ENCODE peak calls at places on chromosome 17, in six cellular contexts. One of them, this sample, is unnamed.

GRCh38 chr17:67718325-67718941 is 697 bp downstream of the NOL11 start:
- DNase-seq in endothelial cell of umbilical vein: no peak
- DNase-seq in heart left ventricle: no peak
- DNase-seq in fibroblast of lung: peak; percentile 13
- DNase-seq in IMR-90: peak; percentile 49
- DNase-seq in cardiac fibroblast: peak; percentile 28
- DNase-seq in this sample: peak; percentile 64

GRCh38 chr17:60416368-60416925 is 5.8 kb upstream of the CHCT1 start:
- DNase-seq in endothelial cell of umbilical vein: no peak
- DNase-seq in heart left ventricle: no peak
- DNase-seq in fibroblast of lung: no peak
- DNase-seq in IMR-90: no peak
- DNase-seq in cardiac fibroblast: no peak
- DNase-seq in this sample: no peak

GRCh38 chr17:20043034-20043433 is 33.9 kb downstream of the SPECC1 start:
- DNase-seq in endothelial cell of umbilical vein: no peak
- DNase-seq in heart left ventricle: no peak
- DNase-seq in fibroblast of lung: no peak
- DNase-seq in IMR-90: no peak
- DNase-seq in cardiac fibroblast: no peak
- DNase-seq in this sample: no peak

GRCh38 chr17:21551081-21551881 is 141.0 kb upstream of the KCNJ18 start:
- DNase-seq in endothelial cell of umbilical vein: peak; percentile 88
- DNase-seq in heart left ventricle: peak; percentile 83
- DNase-seq in fibroblast of lung: peak; percentile 88
- DNase-seq in IMR-90: peak; percentile 89
- DNase-seq in cardiac fibroblast: peak; percentile 86
- DNase-seq in this sample: peak; percentile 72

GRCh38 chr17:55442953-55443683 is 21.5 kb upstream of the MMD start:
- DNase-seq in endothelial cell of umbilical vein: no peak
- DNase-seq in heart left ventricle: no peak
- DNase-seq in fibroblast of lung: peak; percentile 87
- DNase-seq in IMR-90: peak; percentile 72
- DNase-seq in cardiac fibroblast: no peak
- DNase-seq in this sample: no peak

GRCh38 chr17:14200354-14200753 is 36.3 kb downstream of the CDRT15 start:
- DNase-seq in endothelial cell of umbilical vein: no peak
- DNase-seq in heart left ventricle: no peak
- DNase-seq in fibroblast of lung: no peak
- DNase-seq in IMR-90: no peak
- DNase-seq in cardiac fibroblast: no peak
- DNase-seq in this sample: no peak

GRCh38 chr17:2178798-2179505 is 124.0 kb downstream of the HIC1 start:
- DNase-seq in endothelial cell of umbilical vein: peak; percentile 70
- DNase-seq in heart left ventricle: peak; percentile 56
- DNase-seq in fibroblast of lung: no peak
- DNase-seq in IMR-90: no peak
- DNase-seq in cardiac fibroblast: no peak
- DNase-seq in this sample: no peak

GRCh38 chr17:58513391-58513912 is 986 bp downstream of the MTMR4 start:
- DNase-seq in endothelial cell of umbilical vein: no peak
- DNase-seq in heart left ventricle: no peak
- DNase-seq in fibroblast of lung: no peak
- DNase-seq in IMR-90: no peak
- DNase-seq in cardiac fibroblast: no peak
- DNase-seq in this sample: no peak

GRCh38 chr17:2693561-2694380 is 17.8 kb downstream of the CLUH start:
- DNase-seq in endothelial cell of umbilical vein: no peak
- DNase-seq in heart left ventricle: peak; percentile 17
- DNase-seq in fibroblast of lung: no peak
- DNase-seq in IMR-90: no peak
- DNase-seq in cardiac fibroblast: no peak
- DNase-seq in this sample: no peak

GRCh38 chr17:7084058-7084457 is 4.0 kb upstream of the CLEC10A start:
- DNase-seq in endothelial cell of umbilical vein: peak; percentile 79
- DNase-seq in heart left ventricle: no peak
- DNase-seq in fibroblast of lung: peak; percentile 32
- DNase-seq in IMR-90: no peak
- DNase-seq in cardiac fibroblast: no peak
- DNase-seq in this sample: no peak

GRCh38 chr17:30332057-30332542 is 1.8 kb downstream of the TMIGD1 start:
- DNase-seq in endothelial cell of umbilical vein: no peak
- DNase-seq in heart left ventricle: no peak
- DNase-seq in fibroblast of lung: peak; percentile 73
- DNase-seq in IMR-90: peak; percentile 92
- DNase-seq in cardiac fibroblast: peak; percentile 70
- DNase-seq in this sample: peak; percentile 39

GRCh38 chr17:57607553-57608120 is 137.5 kb downstream of the CCDC182 start:
- DNase-seq in endothelial cell of umbilical vein: no peak
- DNase-seq in heart left ventricle: no peak
- DNase-seq in fibroblast of lung: no peak
- DNase-seq in IMR-90: no peak
- DNase-seq in cardiac fibroblast: peak; percentile 34
- DNase-seq in this sample: peak; percentile 83

GRCh38 chr17:58811301-58811700 is 55.6 kb downstream of the PPM1E start:
- DNase-seq in endothelial cell of umbilical vein: no peak
- DNase-seq in heart left ventricle: no peak
- DNase-seq in fibroblast of lung: no peak
- DNase-seq in IMR-90: no peak
- DNase-seq in cardiac fibroblast: no peak
- DNase-seq in this sample: no peak

GRCh38 chr17:56593741-56594527 is 435 bp downstream of the NOG start:
- DNase-seq in endothelial cell of umbilical vein: peak; percentile 57
- DNase-seq in heart left ventricle: peak; percentile 48
- DNase-seq in fibroblast of lung: no peak
- DNase-seq in IMR-90: peak; percentile 71
- DNase-seq in cardiac fibroblast: peak; percentile 61
- DNase-seq in this sample: peak; percentile 79

GRCh38 chr17:27633312-27634025 is 2.5 kb downstream of the LGALS9 start:
- DNase-seq in endothelial cell of umbilical vein: peak; percentile 29
- DNase-seq in heart left ventricle: no peak
- DNase-seq in fibroblast of lung: peak; percentile 21
- DNase-seq in IMR-90: peak; percentile 12
- DNase-seq in cardiac fibroblast: no peak
- DNase-seq in this sample: no peak

GRCh38 chr17:50471009-50471905 is 2.6 kb upstream of the CHAD start:
- DNase-seq in endothelial cell of umbilical vein: no peak
- DNase-seq in heart left ventricle: no peak
- DNase-seq in fibroblast of lung: no peak
- DNase-seq in IMR-90: no peak
- DNase-seq in cardiac fibroblast: no peak
- DNase-seq in this sample: no peak

GRCh38 chr17:75077072-75077489 is 10.7 kb upstream of the SLC16A5 start:
- DNase-seq in endothelial cell of umbilical vein: no peak
- DNase-seq in heart left ventricle: no peak
- DNase-seq in fibroblast of lung: no peak
- DNase-seq in IMR-90: no peak
- DNase-seq in cardiac fibroblast: no peak
- DNase-seq in this sample: no peak
- H3K4me3 ChIP-seq in endothelial cell of umbilical vein: no peak overlapping the region
- H3K4me3 ChIP-seq in heart left ventricle: peak overlapping the region; percentile 38
- H3K4me3 ChIP-seq in fibroblast of lung: no peak overlapping the region
- H3K4me3 ChIP-seq in IMR-90: no peak overlapping the region
- H3K4me3 ChIP-seq in cardiac fibroblast: no peak overlapping the region
- H3K4me3 ChIP-seq in this sample: no peak overlapping the region

GRCh38 chr17:45310380-45311324 is 6.2 kb downstream of the MAP3K14 start:
- DNase-seq in endothelial cell of umbilical vein: no peak
- DNase-seq in heart left ventricle: no peak
- DNase-seq in fibroblast of lung: peak; percentile 76
- DNase-seq in IMR-90: no peak
- DNase-seq in cardiac fibroblast: no peak
- DNase-seq in this sample: peak; percentile 22
- H3K4me3 ChIP-seq in endothelial cell of umbilical vein: no peak overlapping the region
- H3K4me3 ChIP-seq in heart left ventricle: no peak overlapping the region
- H3K4me3 ChIP-seq in fibroblast of lung: no peak overlapping the region
- H3K4me3 ChIP-seq in IMR-90: no peak overlapping the region
- H3K4me3 ChIP-seq in cardiac fibroblast: no peak overlapping the region
- H3K4me3 ChIP-seq in this sample: peak overlapping the region; percentile 78

DNA sequence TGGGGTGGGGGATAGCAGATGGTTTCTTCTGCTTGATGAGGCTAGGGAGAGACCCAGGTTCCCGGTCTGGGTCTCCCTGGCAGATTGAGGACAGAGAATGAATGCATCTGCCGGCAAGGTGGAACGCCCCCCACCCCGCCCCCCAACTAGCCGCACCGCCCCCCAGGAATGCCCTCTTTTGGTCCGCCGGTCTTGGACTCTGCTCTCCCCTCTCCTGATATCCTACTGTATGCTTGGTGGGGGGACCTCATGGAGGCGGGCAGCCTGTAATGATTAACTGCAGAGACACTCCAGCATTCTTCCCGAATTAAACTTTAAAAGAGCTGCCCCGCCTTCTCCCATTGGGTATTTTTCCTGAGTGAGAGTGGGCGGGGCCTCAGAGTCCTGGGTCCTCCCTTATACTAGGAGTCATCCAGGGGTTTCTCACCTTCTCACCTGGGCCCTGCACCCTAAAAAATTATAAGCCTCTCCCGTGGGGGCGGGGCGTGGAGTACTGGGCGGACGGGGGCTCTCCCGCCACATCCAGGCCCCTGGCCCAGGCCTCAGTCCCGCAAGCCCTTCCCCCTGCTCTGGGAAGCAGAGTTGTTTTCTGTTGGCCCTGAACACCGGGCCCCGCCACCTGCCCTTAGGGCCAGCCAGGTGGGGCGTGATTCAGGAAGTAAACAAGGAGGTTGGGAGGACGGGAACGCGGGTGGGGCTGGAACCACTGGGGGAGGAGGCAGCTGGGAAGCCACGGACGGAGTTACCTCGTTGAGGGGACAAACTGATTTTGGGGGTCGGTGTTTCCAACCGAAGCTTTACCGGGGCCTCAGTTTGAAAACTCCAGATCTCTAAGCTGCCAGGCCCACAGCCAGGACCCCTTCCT is 1.5 kb downstream of the GRB7 start:
- DNase-seq in endothelial cell of umbilical vein: no peak
- DNase-seq in heart left ventricle: no peak
- DNase-seq in fibroblast of lung: no peak
- DNase-seq in IMR-90: no peak
- DNase-seq in cardiac fibroblast: peak; percentile 23
- DNase-seq in this sample: peak; percentile 72
- H3K4me3 ChIP-seq in endothelial cell of umbilical vein: no peak overlapping the region
- H3K4me3 ChIP-seq in heart left ventricle: no peak overlapping the region
- H3K4me3 ChIP-seq in fibroblast of lung: peak overlapping the region; percentile 34
- H3K4me3 ChIP-seq in IMR-90: no peak overlapping the region
- H3K4me3 ChIP-seq in cardiac fibroblast: no peak overlapping the region
- H3K4me3 ChIP-seq in this sample: peak overlapping the region; percentile 88

GRCh38 chr17:5416886-5417285 is 2.6 kb downstream of the NUP88 start:
- DNase-seq in endothelial cell of umbilical vein: no peak
- DNase-seq in heart left ventricle: no peak
- DNase-seq in fibroblast of lung: no peak
- DNase-seq in IMR-90: no peak
- DNase-seq in cardiac fibroblast: no peak
- DNase-seq in this sample: peak; percentile 46
- H3K4me3 ChIP-seq in endothelial cell of umbilical vein: no peak overlapping the region
- H3K4me3 ChIP-seq in heart left ventricle: no peak overlapping the region
- H3K4me3 ChIP-seq in fibroblast of lung: no peak overlapping the region
- H3K4me3 ChIP-seq in IMR-90: no peak overlapping the region
- H3K4me3 ChIP-seq in cardiac fibroblast: no peak overlapping the region
- H3K4me3 ChIP-seq in this sample: no peak overlapping the region

GRCh38 chr17:78105101-78105500 is 23.5 kb downstream of the TMC6 start:
- DNase-seq in endothelial cell of umbilical vein: no peak
- DNase-seq in heart left ventricle: no peak
- DNase-seq in fibroblast of lung: no peak
- DNase-seq in IMR-90: no peak
- DNase-seq in cardiac fibroblast: no peak
- DNase-seq in this sample: no peak
- H3K4me3 ChIP-seq in endothelial cell of umbilical vein: no peak overlapping the region
- H3K4me3 ChIP-seq in heart left ventricle: no peak overlapping the region
- H3K4me3 ChIP-seq in fibroblast of lung: no peak overlapping the region
- H3K4me3 ChIP-seq in IMR-90: no peak overlapping the region
- H3K4me3 ChIP-seq in cardiac fibroblast: no peak overlapping the region
- H3K4me3 ChIP-seq in this sample: no peak overlapping the region

DNA sequence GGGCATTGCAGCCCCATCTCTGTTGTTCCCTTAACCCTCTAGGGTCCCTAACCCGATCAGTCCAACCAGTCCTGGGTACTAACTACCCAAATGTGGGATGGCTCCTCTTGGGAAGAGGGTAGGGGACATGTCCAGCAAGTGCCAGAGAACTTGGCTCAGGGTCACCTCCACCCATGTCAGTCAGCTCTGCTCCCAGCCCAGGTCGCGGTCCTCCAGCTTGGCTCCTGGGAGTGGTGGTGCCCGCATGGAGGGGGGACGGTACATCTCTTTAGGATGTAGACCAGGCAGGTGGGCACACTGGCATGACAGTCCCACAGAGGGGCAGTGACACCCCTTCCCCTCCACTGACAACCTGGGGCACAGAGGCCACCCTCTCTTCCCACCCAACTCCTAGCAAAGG is 6.0 kb downstream of the TMUB2 start:
- DNase-seq in endothelial cell of umbilical vein: no peak
- DNase-seq in heart left ventricle: no peak
- DNase-seq in fibroblast of lung: no peak
- DNase-seq in IMR-90: no peak
- DNase-seq in cardiac fibroblast: no peak
- DNase-seq in this sample: no peak
- H3K4me3 ChIP-seq in endothelial cell of umbilical vein: no peak overlapping the region
- H3K4me3 ChIP-seq in heart left ventricle: no peak overlapping the region
- H3K4me3 ChIP-seq in fibroblast of lung: no peak overlapping the region
- H3K4me3 ChIP-seq in IMR-90: no peak overlapping the region
- H3K4me3 ChIP-seq in cardiac fibroblast: no peak overlapping the region
- H3K4me3 ChIP-seq in this sample: no peak overlapping the region

DNA sequence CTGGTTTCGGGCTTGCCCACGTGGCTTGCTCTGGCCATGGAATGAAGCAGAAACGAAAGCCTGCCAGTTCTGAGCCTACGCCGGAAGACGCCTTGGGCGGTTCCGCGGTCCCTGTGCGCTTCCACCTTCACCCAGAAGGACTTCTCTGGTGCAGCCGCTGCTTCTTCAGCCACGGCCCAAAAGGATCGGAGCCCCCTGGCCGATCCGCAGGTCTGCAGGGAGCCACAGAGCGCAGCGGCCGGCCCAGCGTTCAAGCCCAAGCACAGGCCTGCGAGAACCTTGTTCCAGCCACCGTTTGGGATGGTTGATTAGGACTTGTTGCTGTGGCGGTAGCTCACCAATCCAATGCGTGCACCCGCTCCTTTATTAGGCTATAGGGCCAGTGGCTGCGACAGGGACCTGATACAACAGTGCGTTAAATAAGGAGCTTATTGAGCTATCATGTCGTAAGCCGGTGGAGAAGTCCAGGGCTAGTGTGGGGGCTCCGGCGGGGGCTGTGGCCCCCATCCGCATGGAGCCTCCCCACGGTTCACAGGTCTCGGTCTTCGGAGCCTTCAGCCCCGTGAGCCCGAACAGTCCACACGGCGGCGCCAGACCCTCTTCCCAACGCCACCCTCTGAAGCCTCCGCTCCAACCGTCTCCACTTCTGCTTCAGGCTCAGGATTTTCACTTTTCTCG is 10.2 kb upstream of the MPP2 start:
- DNase-seq in endothelial cell of umbilical vein: peak; percentile 32
- DNase-seq in heart left ventricle: peak; percentile 44
- DNase-seq in fibroblast of lung: peak; percentile 37
- DNase-seq in IMR-90: peak; percentile 10
- DNase-seq in cardiac fibroblast: peak; percentile 44
- DNase-seq in this sample: no peak
- H3K4me3 ChIP-seq in endothelial cell of umbilical vein: no peak overlapping the region
- H3K4me3 ChIP-seq in heart left ventricle: no peak overlapping the region
- H3K4me3 ChIP-seq in fibroblast of lung: peak overlapping the region; percentile 14
- H3K4me3 ChIP-seq in IMR-90: no peak overlapping the region
- H3K4me3 ChIP-seq in cardiac fibroblast: no peak overlapping the region
- H3K4me3 ChIP-seq in this sample: no peak overlapping the region

This sample was measured in PC-3.